ENCODE peak calls at places on chromosomes 12 and 14, in four cellular contexts. W is pancreas, G is NCI-H1105 treated with DMSO at 0.1 percent for 48 hours, P is body of pancreas. F is an unnamed sample.

GRCh38 chr12:119682635-119683340 is 14.9 kb downstream of the PRKAB1 start:
- DNase-seq in W (no peak), G (no peak), P (no peak), F (no peak)

GRCh38 chr14:101109347-101109638 is 205.8 kb upstream of the RTL1 start:
- DNase-seq in W (no peak), G (no peak), P (no peak), F (no peak)

GRCh38 chr12:6667559-6668210 is 4.8 kb upstream of the ING4 start:
- DNase-seq in W (no peak), G (peak; percentile 3), P (no peak), F (no peak)

GRCh38 chr12:2108975-2109671 is 56.3 kb downstream of the CACNA1C start:
- DNase-seq in W (no peak), G (no peak), P (no peak), F (no peak)

GRCh38 chr14:99055019-99055418 is 217.0 kb downstream of the BCL11B start:
- DNase-seq in W (no peak), G (no peak), P (no peak), F (no peak)

GRCh38 chr12:64587447-64587846 is 22.8 kb upstream of the RASSF3 start:
- DNase-seq in W (no peak), G (no peak), P (no peak), F (no peak)

GRCh38 chr12:31876568-31877424 is 82.4 kb upstream of the RESF1 start:
- DNase-seq in W (no peak), G (no peak), P (no peak), F (no peak)

GRCh38 chr12:1634590-1635191 is 5.7 kb downstream of the WNT5B start:
- DNase-seq in W (peak; percentile 91), G (peak; percentile 79), P (peak; percentile 88), F (peak; percentile 44)

GRCh38 chr12:124434364-124434763 is 133.0 kb downstream of the NCOR2 start:
- DNase-seq in W (no peak), G (no peak), P (no peak), F (no peak)

GRCh38 chr14:32370720-32371119 is 41.6 kb downstream of the AKAP6 start:
- DNase-seq in W (no peak), G (no peak), P (no peak), F (no peak)

GRCh38 chr12:76646366-76646765 is 86.8 kb upstream of the OSBPL8 start:
- DNase-seq in W (no peak), G (no peak), P (no peak), F (no peak)

GRCh38 chr12:2076196-2076570 is 23.4 kb downstream of the CACNA1C start:
- DNase-seq in W (no peak), G (no peak), P (no peak), F (no peak)

GRCh38 chr14:69648480-69649414 is 37.4 kb downstream of the SUSD6 start:
- DNase-seq in W (no peak), G (no peak), P (no peak), F (no peak)

GRCh38 chr12:39780527-39781446 is 161.2 kb upstream of the ABCD2 start:
- DNase-seq in W (no peak), G (peak; percentile 96), P (no peak), F (no peak)

GRCh38 chr12:55728932-55729591 is at the start of gene CD63:
- DNase-seq in W (peak; percentile 93), G (peak; percentile 23), P (peak; percentile 90), F (peak; percentile 93)

GRCh38 chr12:31715283-31715825 is 13.5 kb downstream of the AMN1 start:
- DNase-seq in W (no peak), G (no peak), P (no peak), F (no peak)

GRCh38 chr14:105207996-105208737 is 27.1 kb upstream of the NUDT14 start:
- DNase-seq in W (peak; percentile 66), G (no peak), P (no peak), F (no peak)

GRCh38 chr14:89340200-89340667 is 76.8 kb downstream of the FOXN3 start:
- DNase-seq in W (no peak), G (no peak), P (no peak), F (no peak)

GRCh38 chr12:16020034-16020433 is 108.9 kb downstream of the DERA start:
- DNase-seq in W (no peak), G (no peak), P (no peak), F (no peak)

GRCh38 chr12:53197011-53197640 is 9.9 kb downstream of the ITGB7 start:
- DNase-seq in W (no peak), G (no peak), P (no peak), F (no peak)

GRCh38 chr12:108449478-108449877 is 65.6 kb upstream of the FICD start:
- DNase-seq in W (no peak), G (no peak), P (no peak), F (no peak)

F was measured in C1 segment of cervical spinal cord.